ENCODE peak calls at places on chromosomes 13 and 19, in six cellular contexts. One of them, this sample, is unnamed.

GRCh38 chr19:2477732-2478191 is 1.8 kb downstream of the GADD45B start:
- DNase-seq in mammary epithelial cell: no peak
- DNase-seq in WTC11: no peak
- DNase-seq in fibroblast of lung: peak
- DNase-seq in CD4-positive, alpha-beta T cell: no peak
- DNase-seq in GM10248: no peak
- DNase-seq in this sample: no peak

GRCh38 chr13:110575322-110576069 is 14.0 kb upstream of the RAB20 start:
- DNase-seq in WTC11: no peak
- DNase-seq in fibroblast of lung: peak
- DNase-seq in CD4-positive, alpha-beta T cell: no peak
- DNase-seq in GM10248: peak
- DNase-seq in mammary epithelial cell: no peak
- DNase-seq in this sample: no peak

GRCh38 chr13:32031815-32032345 is 306 bp downstream of the FRY start:
- DNase-seq in CD4-positive, alpha-beta T cell: no peak
- DNase-seq in GM10248: no peak
- DNase-seq in fibroblast of lung: no peak
- DNase-seq in mammary epithelial cell: no peak
- DNase-seq in WTC11: no peak
- DNase-seq in this sample: no peak

GRCh38 chr13:20672772-20673171 is 30.7 kb upstream of the IL17D start:
- DNase-seq in fibroblast of lung: peak
- DNase-seq in WTC11: no peak
- DNase-seq in GM10248: no peak
- DNase-seq in CD4-positive, alpha-beta T cell: no peak
- DNase-seq in mammary epithelial cell: no peak
- DNase-seq in this sample: peak

GRCh38 chr19:708154-709141 is at the start of gene PALM:
- DNase-seq in WTC11: peak
- DNase-seq in GM10248: no peak
- DNase-seq in mammary epithelial cell: no peak
- DNase-seq in CD4-positive, alpha-beta T cell: no peak
- DNase-seq in fibroblast of lung: no peak
- DNase-seq in this sample: no peak

GRCh38 chr19:23991170-23991569 is 76.5 kb downstream of the ZNF726 start:
- DNase-seq in mammary epithelial cell: peak
- DNase-seq in GM10248: no peak
- DNase-seq in CD4-positive, alpha-beta T cell: peak
- DNase-seq in fibroblast of lung: peak
- DNase-seq in WTC11: no peak
- DNase-seq in this sample: no peak

GRCh38 chr19:47479701-47480503 is 4.1 kb downstream of the KPTN start:
- DNase-seq in CD4-positive, alpha-beta T cell: no peak
- DNase-seq in GM10248: no peak
- DNase-seq in WTC11: peak
- DNase-seq in mammary epithelial cell: no peak
- DNase-seq in fibroblast of lung: peak
- DNase-seq in this sample: no peak

GRCh38 chr13:96279904-96280303 is 190.0 kb downstream of the HS6ST3 start:
- DNase-seq in mammary epithelial cell: no peak
- DNase-seq in WTC11: no peak
- DNase-seq in fibroblast of lung: no peak
- DNase-seq in GM10248: no peak
- DNase-seq in CD4-positive, alpha-beta T cell: no peak
- DNase-seq in this sample: no peak

GRCh38 chr13:111204438-111205177 is 89.5 kb downstream of the ARHGEF7 start:
- DNase-seq in GM10248: no peak
- DNase-seq in mammary epithelial cell: peak
- DNase-seq in CD4-positive, alpha-beta T cell: no peak
- DNase-seq in fibroblast of lung: peak
- DNase-seq in WTC11: peak
- DNase-seq in this sample: no peak

GRCh38 chr19:9673912-9674668 is 810 bp downstream of the ZNF562 start:
- DNase-seq in GM10248: no peak
- DNase-seq in WTC11: no peak
- DNase-seq in fibroblast of lung: peak
- DNase-seq in CD4-positive, alpha-beta T cell: no peak
- DNase-seq in mammary epithelial cell: peak
- DNase-seq in this sample: no peak

GRCh38 chr19:35478794-35479193 is 11.5 kb downstream of the KRTDAP start:
- DNase-seq in fibroblast of lung: no peak
- DNase-seq in WTC11: no peak
- DNase-seq in GM10248: no peak
- DNase-seq in CD4-positive, alpha-beta T cell: no peak
- DNase-seq in mammary epithelial cell: no peak
- DNase-seq in this sample: no peak

GRCh38 chr19:5434970-5435641 is 20.1 kb upstream of the ZNRF4 start:
- DNase-seq in WTC11: no peak
- DNase-seq in mammary epithelial cell: peak
- DNase-seq in CD4-positive, alpha-beta T cell: no peak
- DNase-seq in fibroblast of lung: peak
- DNase-seq in GM10248: no peak
- DNase-seq in this sample: no peak

GRCh38 chr13:48783181-48783630 is 129.5 kb downstream of the CYSLTR2 start:
- DNase-seq in CD4-positive, alpha-beta T cell: no peak
- DNase-seq in fibroblast of lung: peak
- DNase-seq in WTC11: no peak
- DNase-seq in mammary epithelial cell: peak
- DNase-seq in GM10248: no peak
- DNase-seq in this sample: no peak

GRCh38 chr13:110308377-110309158 is 1.5 kb downstream of the COL4A2 start:
- DNase-seq in WTC11: peak
- DNase-seq in fibroblast of lung: peak
- DNase-seq in mammary epithelial cell: peak
- DNase-seq in CD4-positive, alpha-beta T cell: no peak
- DNase-seq in GM10248: no peak
- DNase-seq in this sample: peak

GRCh38 chr13:39835253-39835652 is 179.8 kb downstream of the COG6 start:
- DNase-seq in mammary epithelial cell: no peak
- DNase-seq in GM10248: no peak
- DNase-seq in fibroblast of lung: no peak
- DNase-seq in CD4-positive, alpha-beta T cell: no peak
- DNase-seq in WTC11: no peak
- DNase-seq in this sample: no peak

GRCh38 chr19:44757735-44758505 is 9.4 kb downstream of the BCL3 start:
- DNase-seq in CD4-positive, alpha-beta T cell: no peak
- DNase-seq in fibroblast of lung: peak
- DNase-seq in WTC11: peak
- DNase-seq in GM10248: no peak
- DNase-seq in mammary epithelial cell: no peak
- DNase-seq in this sample: peak

GRCh38 chr19:37594982-37595382 is 306 bp downstream of the ZNF540 start:
- DNase-seq in mammary epithelial cell: no peak
- DNase-seq in WTC11: peak
- DNase-seq in fibroblast of lung: peak
- DNase-seq in CD4-positive, alpha-beta T cell: peak
- DNase-seq in GM10248: no peak
- DNase-seq in this sample: no peak

GRCh38 chr13:99303863-99304521 is 3.2 kb downstream of the GPR183 start:
- DNase-seq in CD4-positive, alpha-beta T cell: peak
- DNase-seq in WTC11: no peak
- DNase-seq in mammary epithelial cell: no peak
- DNase-seq in fibroblast of lung: peak
- DNase-seq in GM10248: no peak
- DNase-seq in this sample: peak

GRCh38 chr13:51556740-51557139 is 27.5 kb upstream of the WDFY2 start:
- DNase-seq in CD4-positive, alpha-beta T cell: no peak
- DNase-seq in fibroblast of lung: no peak
- DNase-seq in WTC11: no peak
- DNase-seq in GM10248: no peak
- DNase-seq in mammary epithelial cell: peak
- DNase-seq in this sample: no peak

GRCh38 chr19:6521718-6522646 is 8.8 kb upstream of the TNFSF9 start:
- DNase-seq in fibroblast of lung: peak
- DNase-seq in WTC11: no peak
- DNase-seq in GM10248: peak
- DNase-seq in mammary epithelial cell: no peak
- DNase-seq in CD4-positive, alpha-beta T cell: peak
- DNase-seq in this sample: no peak

GRCh38 chr13:39512687-39513086 is 90.3 kb downstream of the LHFPL6 start:
- DNase-seq in WTC11: no peak
- DNase-seq in CD4-positive, alpha-beta T cell: no peak
- DNase-seq in mammary epithelial cell: peak
- DNase-seq in fibroblast of lung: no peak
- DNase-seq in GM10248: no peak
- DNase-seq in this sample: no peak

GRCh38 chr13:101303512-101303911 is 112.8 kb downstream of the NALCN start:
- DNase-seq in fibroblast of lung: no peak
- DNase-seq in GM10248: no peak
- DNase-seq in CD4-positive, alpha-beta T cell: no peak
- DNase-seq in mammary epithelial cell: no peak
- DNase-seq in WTC11: no peak
- DNase-seq in this sample: no peak

GRCh38 chr13:30004204-30004603 is 153.8 kb upstream of the UBL3 start:
- DNase-seq in GM10248: no peak
- DNase-seq in fibroblast of lung: no peak
- DNase-seq in mammary epithelial cell: peak
- DNase-seq in CD4-positive, alpha-beta T cell: no peak
- DNase-seq in WTC11: no peak
- DNase-seq in this sample: no peak

GRCh38 chr13:84455143-84455905 is 573.0 kb upstream of the SLITRK1 start:
- DNase-seq in GM10248: no peak
- DNase-seq in mammary epithelial cell: no peak
- DNase-seq in CD4-positive, alpha-beta T cell: no peak
- DNase-seq in fibroblast of lung: no peak
- DNase-seq in WTC11: no peak
- DNase-seq in this sample: no peak

GRCh38 chr13:114108894-114109293 is 23.5 kb downstream of the RASA3 start:
- DNase-seq in mammary epithelial cell: no peak
- DNase-seq in fibroblast of lung: no peak
- DNase-seq in GM10248: no peak
- DNase-seq in CD4-positive, alpha-beta T cell: no peak
- DNase-seq in WTC11: peak
- DNase-seq in this sample: no peak

GRCh38 chr19:42282036-42282762 is 13.1 kb downstream of the CIC start:
- DNase-seq in GM10248: no peak
- DNase-seq in WTC11: no peak
- DNase-seq in mammary epithelial cell: no peak
- DNase-seq in fibroblast of lung: peak
- DNase-seq in CD4-positive, alpha-beta T cell: no peak
- DNase-seq in this sample: no peak

GRCh38 chr13:24742294-24742693 is 21.7 kb upstream of the RNF17 start:
- DNase-seq in GM10248: no peak
- DNase-seq in CD4-positive, alpha-beta T cell: no peak
- DNase-seq in mammary epithelial cell: peak
- DNase-seq in fibroblast of lung: peak
- DNase-seq in WTC11: peak
- DNase-seq in this sample: no peak

GRCh38 chr19:3270908-3271307 is 46.4 kb downstream of the CELF5 start:
- DNase-seq in CD4-positive, alpha-beta T cell: peak
- DNase-seq in GM10248: no peak
- DNase-seq in WTC11: peak
- DNase-seq in fibroblast of lung: peak
- DNase-seq in mammary epithelial cell: peak
- DNase-seq in this sample: no peak

GRCh38 chr13:99528547-99528946 is 27.3 kb downstream of the TM9SF2 start:
- DNase-seq in WTC11: no peak
- DNase-seq in fibroblast of lung: no peak
- DNase-seq in GM10248: peak
- DNase-seq in CD4-positive, alpha-beta T cell: peak
- DNase-seq in mammary epithelial cell: no peak
- DNase-seq in this sample: no peak

GRCh38 chr13:113183450-113184129 is 24.9 kb downstream of the PCID2 start:
- DNase-seq in mammary epithelial cell: no peak
- DNase-seq in CD4-positive, alpha-beta T cell: no peak
- DNase-seq in GM10248: no peak
- DNase-seq in WTC11: no peak
- DNase-seq in fibroblast of lung: no peak
- DNase-seq in this sample: peak

GRCh38 chr13:80399340-80400163 is 58.6 kb upstream of the SPRY2 start:
- DNase-seq in CD4-positive, alpha-beta T cell: no peak
- DNase-seq in mammary epithelial cell: peak
- DNase-seq in WTC11: no peak
- DNase-seq in GM10248: no peak
- DNase-seq in fibroblast of lung: no peak
- DNase-seq in this sample: no peak

GRCh38 chr19:4673216-4673615 is 3.1 kb upstream of the MYDGF start:
- DNase-seq in CD4-positive, alpha-beta T cell: no peak
- DNase-seq in fibroblast of lung: no peak
- DNase-seq in WTC11: no peak
- DNase-seq in GM10248: no peak
- DNase-seq in mammary epithelial cell: no peak
- DNase-seq in this sample: no peak